ENCODE peak calls at places on chromosomes 7 and 10, in ten cellular contexts. One of them, this sample, is unnamed.

GRCh38 chr10:89367529-89367928 is 10.3 kb upstream of the IFIT1B start:
- DNase-seq in HuH-7.5: no peak
- DNase-seq in tibial artery: no peak
- DNase-seq in HuH-7: no peak
- DNase-seq in heart left ventricle: no peak
- DNase-seq in GM12892: no peak
- DNase-seq in activated CD4-positive, alpha-beta T cell treated with anti-CD3 and anti-CD28 coated beads for 24 hours: no peak
- DNase-seq in left colon: no peak
- DNase-seq in Daoy: no peak
- DNase-seq in RCC 7860: no peak
- DNase-seq in this sample: no peak

GRCh38 chr7:138602456-138602855 is 98.7 kb downstream of the SVOPL start:
- DNase-seq in HuH-7.5: no peak
- DNase-seq in tibial artery: no peak
- DNase-seq in HuH-7: no peak
- DNase-seq in heart left ventricle: no peak
- DNase-seq in GM12892: no peak
- DNase-seq in activated CD4-positive, alpha-beta T cell treated with anti-CD3 and anti-CD28 coated beads for 24 hours: no peak
- DNase-seq in left colon: no peak
- DNase-seq in Daoy: no peak
- DNase-seq in RCC 7860: no peak
- DNase-seq in this sample: no peak

GRCh38 chr10:103181244-103181643 is 11.8 kb downstream of the NT5C2 start:
- DNase-seq in HuH-7.5: no peak
- DNase-seq in tibial artery: no peak
- DNase-seq in HuH-7: no peak
- DNase-seq in heart left ventricle: no peak
- DNase-seq in GM12892: no peak
- DNase-seq in activated CD4-positive, alpha-beta T cell treated with anti-CD3 and anti-CD28 coated beads for 24 hours: no peak
- DNase-seq in left colon: no peak
- DNase-seq in Daoy: no peak
- DNase-seq in RCC 7860: no peak
- DNase-seq in this sample: no peak

GRCh38 chr7:42790196-42790595 is 121.7 kb downstream of the C7orf25 start:
- DNase-seq in HuH-7.5: no peak
- DNase-seq in tibial artery: no peak
- DNase-seq in HuH-7: no peak
- DNase-seq in heart left ventricle: no peak
- DNase-seq in GM12892: no peak
- DNase-seq in activated CD4-positive, alpha-beta T cell treated with anti-CD3 and anti-CD28 coated beads for 24 hours: no peak
- DNase-seq in left colon: no peak
- DNase-seq in Daoy: peak
- DNase-seq in RCC 7860: no peak
- DNase-seq in this sample: no peak

GRCh38 chr7:146175716-146176115 is 59.1 kb downstream of the CNTNAP2 start:
- DNase-seq in HuH-7.5: no peak
- DNase-seq in tibial artery: no peak
- DNase-seq in HuH-7: peak
- DNase-seq in heart left ventricle: no peak
- DNase-seq in GM12892: no peak
- DNase-seq in activated CD4-positive, alpha-beta T cell treated with anti-CD3 and anti-CD28 coated beads for 24 hours: no peak
- DNase-seq in left colon: no peak
- DNase-seq in Daoy: no peak
- DNase-seq in RCC 7860: no peak
- DNase-seq in this sample: no peak

GRCh38 chr7:115825736-115826135 is 204.8 kb downstream of the TFEC start:
- DNase-seq in HuH-7.5: no peak
- DNase-seq in tibial artery: no peak
- DNase-seq in HuH-7: no peak
- DNase-seq in heart left ventricle: no peak
- DNase-seq in GM12892: no peak
- DNase-seq in activated CD4-positive, alpha-beta T cell treated with anti-CD3 and anti-CD28 coated beads for 24 hours: no peak
- DNase-seq in left colon: no peak
- DNase-seq in Daoy: peak
- DNase-seq in RCC 7860: no peak
- DNase-seq in this sample: no peak

GRCh38 chr10:32104181-32104580 is 48.0 kb upstream of the KIF5B start:
- DNase-seq in HuH-7.5: no peak
- DNase-seq in tibial artery: no peak
- DNase-seq in HuH-7: no peak
- DNase-seq in heart left ventricle: no peak
- DNase-seq in GM12892: no peak
- DNase-seq in activated CD4-positive, alpha-beta T cell treated with anti-CD3 and anti-CD28 coated beads for 24 hours: no peak
- DNase-seq in left colon: no peak
- DNase-seq in Daoy: no peak
- DNase-seq in RCC 7860: no peak
- DNase-seq in this sample: no peak

GRCh38 chr7:115869225-115869624 is 161.3 kb downstream of the TFEC start:
- DNase-seq in HuH-7.5: no peak
- DNase-seq in tibial artery: no peak
- DNase-seq in HuH-7: no peak
- DNase-seq in heart left ventricle: no peak
- DNase-seq in GM12892: no peak
- DNase-seq in activated CD4-positive, alpha-beta T cell treated with anti-CD3 and anti-CD28 coated beads for 24 hours: no peak
- DNase-seq in left colon: no peak
- DNase-seq in Daoy: no peak
- DNase-seq in RCC 7860: no peak
- DNase-seq in this sample: peak

GRCh38 chr10:69425513-69426298 is 9.0 kb upstream of the TACR2 start:
- DNase-seq in HuH-7.5: no peak
- DNase-seq in tibial artery: no peak
- DNase-seq in HuH-7: peak
- DNase-seq in heart left ventricle: no peak
- DNase-seq in GM12892: no peak
- DNase-seq in activated CD4-positive, alpha-beta T cell treated with anti-CD3 and anti-CD28 coated beads for 24 hours: no peak
- DNase-seq in left colon: peak
- DNase-seq in Daoy: no peak
- DNase-seq in RCC 7860: no peak
- DNase-seq in this sample: no peak

GRCh38 chr7:150361402-150361801 is 7.2 kb upstream of the REPIN1 start:
- DNase-seq in HuH-7.5: no peak
- DNase-seq in tibial artery: no peak
- DNase-seq in HuH-7: no peak
- DNase-seq in heart left ventricle: no peak
- DNase-seq in GM12892: no peak
- DNase-seq in activated CD4-positive, alpha-beta T cell treated with anti-CD3 and anti-CD28 coated beads for 24 hours: no peak
- DNase-seq in left colon: peak
- DNase-seq in Daoy: no peak
- DNase-seq in RCC 7860: no peak
- DNase-seq in this sample: no peak

GRCh38 chr10:102418612-102419560 is at the start of gene PSD:
- DNase-seq in HuH-7.5: peak
- DNase-seq in tibial artery: no peak
- DNase-seq in HuH-7: peak
- DNase-seq in heart left ventricle: no peak
- DNase-seq in GM12892: no peak
- DNase-seq in activated CD4-positive, alpha-beta T cell treated with anti-CD3 and anti-CD28 coated beads for 24 hours: no peak
- DNase-seq in left colon: no peak
- DNase-seq in Daoy: no peak
- DNase-seq in RCC 7860: no peak
- DNase-seq in this sample: no peak

GRCh38 chr7:122006687-122007086 is 133.7 kb downstream of the PTPRZ1 start:
- DNase-seq in HuH-7.5: no peak
- DNase-seq in tibial artery: no peak
- DNase-seq in HuH-7: no peak
- DNase-seq in heart left ventricle: no peak
- DNase-seq in GM12892: no peak
- DNase-seq in activated CD4-positive, alpha-beta T cell treated with anti-CD3 and anti-CD28 coated beads for 24 hours: no peak
- DNase-seq in left colon: no peak
- DNase-seq in Daoy: peak
- DNase-seq in RCC 7860: no peak
- DNase-seq in this sample: no peak

GRCh38 chr10:5665380-5666323 is 743 bp downstream of the ASB13 start:
- DNase-seq in HuH-7.5: no peak
- DNase-seq in tibial artery: no peak
- DNase-seq in HuH-7: no peak
- DNase-seq in heart left ventricle: peak
- DNase-seq in GM12892: no peak
- DNase-seq in activated CD4-positive, alpha-beta T cell treated with anti-CD3 and anti-CD28 coated beads for 24 hours: no peak
- DNase-seq in left colon: no peak
- DNase-seq in Daoy: no peak
- DNase-seq in RCC 7860: no peak
- DNase-seq in this sample: peak

GRCh38 chr7:81761821-81762220 is 8.0 kb downstream of the HGF start:
- DNase-seq in HuH-7.5: no peak
- DNase-seq in tibial artery: no peak
- DNase-seq in HuH-7: no peak
- DNase-seq in heart left ventricle: no peak
- DNase-seq in GM12892: no peak
- DNase-seq in activated CD4-positive, alpha-beta T cell treated with anti-CD3 and anti-CD28 coated beads for 24 hours: no peak
- DNase-seq in left colon: no peak
- DNase-seq in Daoy: no peak
- DNase-seq in RCC 7860: no peak
- DNase-seq in this sample: no peak

GRCh38 chr10:132467464-132468149 is 70.0 kb upstream of the INPP5A start:
- DNase-seq in HuH-7.5: no peak
- DNase-seq in tibial artery: no peak
- DNase-seq in HuH-7: no peak
- DNase-seq in heart left ventricle: peak
- DNase-seq in GM12892: no peak
- DNase-seq in activated CD4-positive, alpha-beta T cell treated with anti-CD3 and anti-CD28 coated beads for 24 hours: no peak
- DNase-seq in left colon: peak
- DNase-seq in Daoy: no peak
- DNase-seq in RCC 7860: no peak
- DNase-seq in this sample: no peak

GRCh38 chr10:96651998-96652431 is 65.2 kb upstream of the TM9SF3 start:
- DNase-seq in HuH-7.5: no peak
- DNase-seq in tibial artery: no peak
- DNase-seq in HuH-7: no peak
- DNase-seq in heart left ventricle: peak
- DNase-seq in GM12892: peak
- DNase-seq in activated CD4-positive, alpha-beta T cell treated with anti-CD3 and anti-CD28 coated beads for 24 hours: no peak
- DNase-seq in left colon: no peak
- DNase-seq in Daoy: no peak
- DNase-seq in RCC 7860: no peak
- DNase-seq in this sample: no peak

GRCh38 chr7:32921896-32922295 is 30.3 kb upstream of the KBTBD2 start:
- DNase-seq in HuH-7.5: no peak
- DNase-seq in tibial artery: no peak
- DNase-seq in HuH-7: no peak
- DNase-seq in heart left ventricle: no peak
- DNase-seq in GM12892: no peak
- DNase-seq in activated CD4-positive, alpha-beta T cell treated with anti-CD3 and anti-CD28 coated beads for 24 hours: no peak
- DNase-seq in left colon: no peak
- DNase-seq in Daoy: no peak
- DNase-seq in RCC 7860: no peak
- DNase-seq in this sample: no peak

GRCh38 chr10:101230185-101230917 is 1.1 kb upstream of the LBX1 start:
- DNase-seq in HuH-7.5: peak
- DNase-seq in tibial artery: no peak
- DNase-seq in HuH-7: peak
- DNase-seq in heart left ventricle: no peak
- DNase-seq in GM12892: no peak
- DNase-seq in activated CD4-positive, alpha-beta T cell treated with anti-CD3 and anti-CD28 coated beads for 24 hours: no peak
- DNase-seq in left colon: no peak
- DNase-seq in Daoy: peak
- DNase-seq in RCC 7860: no peak
- DNase-seq in this sample: no peak

GRCh38 chr7:134637934-134638719 is 8.5 kb upstream of the BPGM start:
- DNase-seq in HuH-7.5: no peak
- DNase-seq in tibial artery: no peak
- DNase-seq in HuH-7: no peak
- DNase-seq in heart left ventricle: no peak
- DNase-seq in GM12892: no peak
- DNase-seq in activated CD4-positive, alpha-beta T cell treated with anti-CD3 and anti-CD28 coated beads for 24 hours: no peak
- DNase-seq in left colon: no peak
- DNase-seq in Daoy: no peak
- DNase-seq in RCC 7860: no peak
- DNase-seq in this sample: no peak

GRCh38 chr7:129578829-129579228 is 32.7 kb upstream of the NRF1 start:
- DNase-seq in HuH-7.5: no peak
- DNase-seq in tibial artery: no peak
- DNase-seq in HuH-7: no peak
- DNase-seq in heart left ventricle: no peak
- DNase-seq in GM12892: no peak
- DNase-seq in activated CD4-positive, alpha-beta T cell treated with anti-CD3 and anti-CD28 coated beads for 24 hours: no peak
- DNase-seq in left colon: no peak
- DNase-seq in Daoy: no peak
- DNase-seq in RCC 7860: no peak
- DNase-seq in this sample: no peak

GRCh38 chr10:1738950-1739349 is 1.6 kb upstream of the ADARB2 start:
- DNase-seq in HuH-7.5: no peak
- DNase-seq in tibial artery: no peak
- DNase-seq in HuH-7: no peak
- DNase-seq in heart left ventricle: no peak
- DNase-seq in GM12892: no peak
- DNase-seq in activated CD4-positive, alpha-beta T cell treated with anti-CD3 and anti-CD28 coated beads for 24 hours: no peak
- DNase-seq in left colon: no peak
- DNase-seq in Daoy: no peak
- DNase-seq in RCC 7860: no peak
- DNase-seq in this sample: no peak